ENCODE peak calls at places on chromosomes 11 and 22, in six cellular contexts. F, C, S, G, E and M are unnamed samples.

GRCh38 chr11:105937331-105937730 is 84.7 kb downstream of the MSANTD4 start:
- DNase-seq in F (no peak), C (no peak), S (peak; percentile 28), G (no peak), E (peak; percentile 42), M (no peak)

GRCh38 chr11:126169291-126169690 is 42.2 kb downstream of the RPUSD4 start:
- DNase-seq in F (no peak), C (no peak), S (no peak), G (no peak), E (no peak), M (no peak)

GRCh38 chr11:111189466-111189865 is 56.1 kb upstream of the POU2AF2 start:
- DNase-seq in F (no peak), C (no peak), S (no peak), G (no peak), E (no peak), M (no peak)

GRCh38 chr11:62981743-62982142 is 3.0 kb downstream of the SLC22A6 start:
- DNase-seq in F (no peak), C (no peak), S (no peak), G (no peak), E (no peak), M (no peak)

GRCh38 chr11:68872216-68873003 is 30.7 kb upstream of the CPT1A start:
- DNase-seq in F (no peak), C (no peak), S (no peak), G (peak; percentile 34), E (no peak), M (peak; percentile 20)

GRCh38 chr11:4658629-4659453 is 15.1 kb downstream of the OR51E1 start:
- DNase-seq in F (no peak), C (no peak), S (no peak), G (no peak), E (no peak), M (no peak)

GRCh38 chr11:12706531-12707499 is 32.6 kb downstream of the TEAD1 start:
- DNase-seq in F (no peak), C (peak; percentile 76), S (no peak), G (no peak), E (no peak), M (no peak)

GRCh38 chr11:43419460-43419859 is 60.7 kb downstream of the TTC17 start:
- DNase-seq in F (peak; percentile 38), C (peak; percentile 6), S (peak; percentile 31), G (peak; percentile 10), E (peak; percentile 14), M (peak; percentile 17)

GRCh38 chr11:121018746-121019145 is 5.2 kb upstream of the TBCEL start:
- DNase-seq in F (no peak), C (no peak), S (no peak), G (no peak), E (no peak), M (no peak)

GRCh38 chr11:123438191-123438627 is 8.1 kb downstream of the GRAMD1B start:
- DNase-seq in F (peak; percentile 32), C (no peak), S (no peak), G (no peak), E (no peak), M (no peak)

GRCh38 chr11:14310696-14311095 is 48.3 kb downstream of the RRAS2 start:
- DNase-seq in F (peak; percentile 41), C (no peak), S (no peak), G (no peak), E (no peak), M (no peak)

GRCh38 chr11:12090061-12090572 is 20.3 kb upstream of the MICAL2 start:
- DNase-seq in F (peak; percentile 31), C (no peak), S (no peak), G (no peak), E (peak; percentile 90), M (no peak)

GRCh38 chr11:19240420-19241259 is at the start of gene E2F8:
- DNase-seq in F (peak; percentile 99), C (peak; percentile 94), S (peak; percentile 80), G (peak; percentile 89), E (peak; percentile 95), M (peak; percentile 83)

GRCh38 chr11:45843158-45843924 is 3.9 kb upstream of the CRY2 start:
- DNase-seq in F (peak; percentile 92), C (peak; percentile 84), S (peak; percentile 68), G (peak; percentile 80), E (peak; percentile 81), M (peak; percentile 95)

GRCh38 chr22:50481440-50482106 is at the start of gene ADM2:
- DNase-seq in F (peak; percentile 80), C (no peak), S (no peak), G (no peak), E (no peak), M (peak; percentile 40)

GRCh38 chr11:32466279-32466915 is 31.1 kb upstream of the WT1 start:
- DNase-seq in F (no peak), C (no peak), S (no peak), G (peak; percentile 3), E (peak; percentile 4), M (no peak)

GRCh38 chr11:78835646-78836045 is 261.0 kb upstream of the NARS2 start:
- DNase-seq in F (no peak), C (no peak), S (no peak), G (no peak), E (no peak), M (no peak)

GRCh38 chr11:123505546-123506299 is 75.7 kb downstream of the GRAMD1B start:
- DNase-seq in F (no peak), C (no peak), S (no peak), G (no peak), E (no peak), M (no peak)

GRCh38 chr11:119739975-119740374 is 11.0 kb upstream of the NECTIN1 start:
- DNase-seq in F (no peak), C (no peak), S (no peak), G (no peak), E (no peak), M (no peak)

GRCh38 chr11:86523738-86524602 is 148.4 kb downstream of the ME3 start:
- DNase-seq in F (peak; percentile 68), C (no peak), S (peak; percentile 74), G (peak; percentile 47), E (peak; percentile 87), M (no peak)

GRCh38 chr11:93192163-93192562 is 5.6 kb downstream of the SLC36A4 start:
- DNase-seq in F (no peak), C (no peak), S (no peak), G (no peak), E (no peak), M (no peak)

GRCh38 chr11:65448074-65448417 is 25.4 kb downstream of the NEAT1 start:
- DNase-seq in F (no peak), C (no peak), S (no peak), G (peak; percentile 28), E (no peak), M (no peak)

GRCh38 chr11:132131051-132131450 is 760.6 kb downstream of the NTM start:
- DNase-seq in F (no peak), C (peak; percentile 98), S (no peak), G (no peak), E (no peak), M (no peak)

GRCh38 chr22:41305646-41306045 is 4.3 kb downstream of the ZC3H7B start:
- DNase-seq in F (peak; percentile 83), C (no peak), S (no peak), G (peak; percentile 76), E (peak; percentile 74), M (no peak)

GRCh38 chr11:12499071-12499470 is 121.7 kb downstream of the PARVA start:
- DNase-seq in F (no peak), C (no peak), S (no peak), G (no peak), E (no peak), M (no peak)

GRCh38 chr11:120807414-120808150 is 216.3 kb upstream of the TBCEL start:
- DNase-seq in F (peak; percentile 83), C (no peak), S (peak; percentile 88), G (peak; percentile 67), E (peak; percentile 26), M (no peak)

GRCh38 chr11:65163684-65164083 is 6.3 kb upstream of the SPDYC start:
- DNase-seq in F (no peak), C (no peak), S (no peak), G (no peak), E (no peak), M (no peak)

GRCh38 chr11:33655842-33656600 is 44.6 kb downstream of the C11orf91 start:
- DNase-seq in F (no peak), C (no peak), S (no peak), G (no peak), E (peak; percentile 64), M (no peak)

GRCh38 chr11:120281161-120281795 is 41.3 kb downstream of the POU2F3 start:
- DNase-seq in F (no peak), C (no peak), S (no peak), G (no peak), E (no peak), M (no peak)

GRCh38 chr11:63242089-63242762 is 1.2 kb downstream of the SLC22A25 start:
- DNase-seq in F (no peak), C (no peak), S (no peak), G (no peak), E (no peak), M (no peak)

GRCh38 chr11:67373916-67374570 is 645 bp upstream of the CLCF1 start:
- DNase-seq in F (peak; percentile 93), C (no peak), S (peak; percentile 80), G (peak; percentile 97), E (peak; percentile 97), M (peak; percentile 75)

GRCh38 chr11:78270993-78271392 is 82.3 kb downstream of the USP35 start:
- DNase-seq in F (no peak), C (no peak), S (no peak), G (no peak), E (no peak), M (no peak)

GRCh38 chr11:69320326-69320725 is 26.4 kb downstream of the MYEOV start:
- DNase-seq in F (no peak), C (no peak), S (no peak), G (no peak), E (peak; percentile 51), M (no peak)

GRCh38 chr11:18490736-18491485 is 35.3 kb downstream of the LDHAL6A start:
- DNase-seq in F (no peak), C (no peak), S (no peak), G (no peak), E (no peak), M (no peak)